ENCODE peak calls at places on chromosomes 5 and 9, in seven cellular contexts. H is CD8-positive, alpha-beta T cell; F is activated naive CD4-positive, alpha-beta T cell; Z is RCC 7860; W is iPS DF 19.7; O is NCI-H1930; A is central memory CD4-positive, alpha-beta T cell. L is an unnamed sample.

GRCh38 chr5:108148715-108149139 is 233.2 kb downstream of the FBXL17 start:
- DNase-seq in H (no peak), F (no peak), Z (no peak), W (no peak), O (no peak), A (no peak), L (no peak)

GRCh38 chr5:26691486-26691885 is 346.9 kb downstream of the CDH9 start:
- DNase-seq in H (no peak), F (no peak), Z (no peak), W (no peak), O (no peak), A (no peak), L (no peak)

GRCh38 chr5:140292212-140293040 is 10.5 kb downstream of the PFDN1 start:
- DNase-seq in H (no peak), F (no peak), Z (peak; percentile 30), W (no peak), O (no peak), A (no peak), L (no peak)

GRCh38 chr9:95511952-95512750 is 4.6 kb downstream of the PTCH1 start:
- DNase-seq in H (no peak), F (no peak), Z (no peak), W (no peak), O (no peak), A (no peak), L (no peak)

GRCh38 chr5:34626751-34627150 is 29.4 kb upstream of the RAI14 start:
- DNase-seq in H (no peak), F (no peak), Z (no peak), W (no peak), O (no peak), A (no peak), L (no peak)

GRCh38 chr5:21823588-21823987 is 1029.6 kb downstream of the CDH12 start:
- DNase-seq in H (no peak), F (no peak), Z (no peak), W (no peak), O (no peak), A (no peak), L (no peak)

GRCh38 chr5:150264667-150265603 is 24.6 kb downstream of the CAMK2A start:
- DNase-seq in H (no peak), F (no peak), Z (no peak), W (no peak), O (no peak), A (no peak), L (no peak)

GRCh38 chr9:21690561-21690960 is 111.9 kb upstream of the MTAP start:
- DNase-seq in H (no peak), F (no peak), Z (no peak), W (no peak), O (no peak), A (no peak), L (no peak)

GRCh38 chr5:119269061-119269579 is 86.7 kb upstream of the TNFAIP8 start:
- DNase-seq in H (peak; percentile 46), F (no peak), Z (peak; percentile 29), W (no peak), O (no peak), A (peak; percentile 50), L (peak; percentile 43)

GRCh38 chr9:107299437-107299836 is 16.4 kb downstream of the RAD23B start:
- DNase-seq in H (no peak), F (no peak), Z (no peak), W (no peak), O (no peak), A (peak; percentile 10), L (peak; percentile 10)

GRCh38 chr5:89190515-89191265 is 307.7 kb upstream of the MEF2C start:
- DNase-seq in H (no peak), F (no peak), Z (no peak), W (no peak), O (no peak), A (no peak), L (no peak)

GRCh38 chr5:111144352-111144930 is 52.3 kb downstream of the WDR36 start:
- DNase-seq in H (no peak), F (no peak), Z (no peak), W (no peak), O (no peak), A (no peak), L (no peak)

GRCh38 chr9:124776952-124777645 is at the start of gene OLFML2A:
- DNase-seq in H (no peak), F (no peak), Z (no peak), W (no peak), O (peak; percentile 36), A (no peak), L (peak; percentile 39)

GRCh38 chr9:134374301-134375010 is 48.2 kb downstream of the RXRA start:
- DNase-seq in H (no peak), F (no peak), Z (no peak), W (no peak), O (no peak), A (no peak), L (no peak)

GRCh38 chr9:114924327-114924726 is 6.1 kb downstream of the TNFSF8 start:
- DNase-seq in H (no peak), F (no peak), Z (no peak), W (no peak), O (no peak), A (no peak), L (no peak)

GRCh38 chr9:17481565-17481964 is 97.3 kb upstream of the SH3GL2 start:
- DNase-seq in H (no peak), F (no peak), Z (no peak), W (no peak), O (no peak), A (no peak), L (no peak)

GRCh38 chr5:157743163-157744054 is at the start of gene LSM11:
- DNase-seq in H (peak; percentile 90), F (peak; percentile 82), Z (peak; percentile 59), W (peak; percentile 17), O (peak; percentile 70), A (peak; percentile 86), L (peak; percentile 91)

GRCh38 chr5:39427225-39427624 is 2.4 kb upstream of the DAB2 start:
- DNase-seq in H (no peak), F (no peak), Z (no peak), W (no peak), O (no peak), A (no peak), L (no peak)

GRCh38 chr5:44538831-44539539 is 149.8 kb upstream of the FGF10 start:
- DNase-seq in H (no peak), F (no peak), Z (no peak), W (no peak), O (no peak), A (no peak), L (no peak)

GRCh38 chr5:171745602-171746001 is 40.0 kb upstream of the SMIM23 start:
- DNase-seq in H (no peak), F (no peak), Z (no peak), W (no peak), O (no peak), A (no peak), L (no peak)

GRCh38 chr9:127175764-127176163 is 53.3 kb upstream of the ANGPTL2 start:
- DNase-seq in H (no peak), F (no peak), Z (no peak), W (no peak), O (no peak), A (no peak), L (no peak)

GRCh38 chr5:132458651-132459030 is 31.9 kb downstream of the IRF1 start:
- DNase-seq in H (no peak), F (no peak), Z (peak; percentile 81), W (no peak), O (no peak), A (no peak), L (no peak)

L was measured in naive B cell.